ENCODE peak calls at places on chromosomes 7 and 10, in five cellular contexts. T is nucleus accumbens, F is thoracic aorta, G is GM04503, O is AML-193. R is an unnamed sample.
A peak's percentile ranks its signal among the peaks of the same experiment; 100 is the strongest.

GRCh38 chr10:78650122-78650521 is 418.6 kb upstream of the ZMIZ1 start:
- DNase-seq in T (no peak), G (no peak), O (no peak), F (no peak), R (no peak)

GRCh38 chr7:2445047-2445446 is 31.2 kb downstream of the GRIFIN start:
- DNase-seq in F (no peak), O (no peak), G (no peak), T (no peak), R (no peak)

GRCh38 chr7:49244543-49244942 is 320.2 kb downstream of the CDC14C start:
- DNase-seq in O (no peak), T (no peak), G (no peak), F (no peak), R (no peak)

GRCh38 chr10:116627386-116627933 is 6.7 kb downstream of the PNLIPRP2 start:
- DNase-seq in F (no peak), O (no peak), T (no peak), G (no peak), R (no peak)

GRCh38 chr10:13528875-13529713 is at the start of gene BEND7:
- DNase-seq in G (no peak), T (no peak), O (no peak), F (no peak), R (no peak)

GRCh38 chr10:8183241-8183704 is 128.8 kb downstream of the GATA3 start:
- DNase-seq in G (no peak), O (peak; percentile 6), F (no peak), T (no peak), R (no peak)

GRCh38 chr7:41559426-41559825 is 143.5 kb downstream of the INHBA start:
- DNase-seq in G (no peak), T (no peak), F (no peak), O (no peak), R (no peak)

GRCh38 chr7:39908141-39908540 is 41.9 kb upstream of the CDK13 start:
- DNase-seq in T (no peak), G (no peak), O (no peak), F (no peak), R (no peak)

GRCh38 chr10:49360271-49361177 is 35.4 kb downstream of the DRGX start:
- DNase-seq in F (no peak), O (no peak), G (no peak), T (no peak), R (no peak)